ENCODE peak calls at places on chromosomes 5 and 9, in five cellular contexts. One of them, this sample, is unnamed.
A peak's percentile ranks its signal among the peaks of the same experiment; 100 is the strongest.

GRCh38 chr5:163434410-163434866 is 3.0 kb upstream of the CCNG1 start:
- DNase-seq in endothelial cell: no peak
- DNase-seq in mammary epithelial cell: peak; percentile 87
- DNase-seq in WTC11: no peak
- DNase-seq in PC-9: no peak
- DNase-seq in this sample: no peak

GRCh38 chr9:14532716-14533115 is 160.5 kb downstream of the ZDHHC21 start:
- DNase-seq in WTC11: no peak
- DNase-seq in mammary epithelial cell: peak; percentile 8
- DNase-seq in endothelial cell: no peak
- DNase-seq in PC-9: no peak
- DNase-seq in this sample: no peak

GRCh38 chr9:127928232-127929043 is 2.1 kb downstream of the PIP5KL1 start:
- DNase-seq in mammary epithelial cell: no peak
- DNase-seq in WTC11: no peak
- DNase-seq in endothelial cell: no peak
- DNase-seq in PC-9: no peak
- DNase-seq in this sample: no peak

GRCh38 chr9:122379340-122379739 is 8.5 kb downstream of the PTGS1 start:
- DNase-seq in WTC11: peak; percentile 35
- DNase-seq in endothelial cell: no peak
- DNase-seq in mammary epithelial cell: no peak
- DNase-seq in PC-9: no peak
- DNase-seq in this sample: no peak

GRCh38 chr9:105296889-105297288 is 52.4 kb downstream of the SLC44A1 start:
- DNase-seq in WTC11: no peak
- DNase-seq in mammary epithelial cell: peak; percentile 96
- DNase-seq in endothelial cell: no peak
- DNase-seq in PC-9: peak; percentile 95
- DNase-seq in this sample: no peak

GRCh38 chr9:135392511-135392910 is 87.1 kb upstream of the PPP1R26 start:
- DNase-seq in endothelial cell: no peak
- DNase-seq in PC-9: no peak
- DNase-seq in mammary epithelial cell: no peak
- DNase-seq in WTC11: no peak
- DNase-seq in this sample: no peak

GRCh38 chr5:114018178-114018577 is 343.7 kb upstream of the KCNN2 start:
- DNase-seq in endothelial cell: no peak
- DNase-seq in PC-9: no peak
- DNase-seq in mammary epithelial cell: no peak
- DNase-seq in WTC11: no peak
- DNase-seq in this sample: no peak

GRCh38 chr9:95772320-95773060 is 103.0 kb upstream of the ERCC6L2 start:
- DNase-seq in endothelial cell: peak; percentile 21
- DNase-seq in WTC11: peak; percentile 61
- DNase-seq in mammary epithelial cell: no peak
- DNase-seq in PC-9: no peak
- DNase-seq in this sample: peak; percentile 21

GRCh38 chr9:6049798-6050197 is 34.4 kb upstream of the RANBP6 start:
- DNase-seq in mammary epithelial cell: peak; percentile 48
- DNase-seq in PC-9: no peak
- DNase-seq in endothelial cell: no peak
- DNase-seq in WTC11: peak; percentile 31
- DNase-seq in this sample: no peak

GRCh38 chr5:180098526-180098925 is 27.0 kb upstream of the RNF130 start:
- DNase-seq in mammary epithelial cell: no peak
- DNase-seq in endothelial cell: no peak
- DNase-seq in PC-9: no peak
- DNase-seq in WTC11: no peak
- DNase-seq in this sample: no peak

GRCh38 chr5:176342766-176343458 is 18.7 kb downstream of the KIAA1191 start:
- DNase-seq in WTC11: no peak
- DNase-seq in PC-9: no peak
- DNase-seq in endothelial cell: no peak
- DNase-seq in mammary epithelial cell: no peak
- DNase-seq in this sample: no peak

GRCh38 chr5:180172447-180173197 is 36.4 kb downstream of the RASGEF1C start:
- DNase-seq in mammary epithelial cell: no peak
- DNase-seq in WTC11: no peak
- DNase-seq in PC-9: no peak
- DNase-seq in endothelial cell: no peak
- DNase-seq in this sample: no peak

GRCh38 chr9:91245432-91246313 is 116.0 kb downstream of the AUH start:
- DNase-seq in WTC11: no peak
- DNase-seq in endothelial cell: no peak
- DNase-seq in PC-9: no peak
- DNase-seq in mammary epithelial cell: peak; percentile 28
- DNase-seq in this sample: no peak

GRCh38 chr5:67817652-67818051 is 397.9 kb upstream of the PIK3R1 start:
- DNase-seq in mammary epithelial cell: no peak
- DNase-seq in endothelial cell: no peak
- DNase-seq in WTC11: peak; percentile 15
- DNase-seq in PC-9: no peak
- DNase-seq in this sample: no peak

GRCh38 chr9:83066771-83067170 is 3.8 kb upstream of the RASEF start:
- DNase-seq in PC-9: no peak
- DNase-seq in mammary epithelial cell: peak; percentile 82
- DNase-seq in endothelial cell: no peak
- DNase-seq in WTC11: no peak
- DNase-seq in this sample: no peak

GRCh38 chr5:127856310-127856709 is 153.1 kb downstream of the CCDC192 start:
- DNase-seq in endothelial cell: no peak
- DNase-seq in mammary epithelial cell: no peak
- DNase-seq in WTC11: no peak
- DNase-seq in PC-9: no peak
- DNase-seq in this sample: no peak

GRCh38 chr5:39176740-39177628 is 42.4 kb downstream of the FYB1 start:
- DNase-seq in endothelial cell: no peak
- DNase-seq in WTC11: no peak
- DNase-seq in mammary epithelial cell: no peak
- DNase-seq in PC-9: no peak
- DNase-seq in this sample: no peak

GRCh38 chr5:143714629-143715028 is 97.3 kb upstream of the HMHB1 start:
- DNase-seq in PC-9: peak; percentile 54
- DNase-seq in WTC11: no peak
- DNase-seq in mammary epithelial cell: no peak
- DNase-seq in endothelial cell: no peak
- DNase-seq in this sample: no peak

GRCh38 chr9:131397100-131397790 is 3.4 kb downstream of the PRRC2B start:
- DNase-seq in PC-9: peak; percentile 55
- DNase-seq in endothelial cell: no peak
- DNase-seq in WTC11: no peak
- DNase-seq in mammary epithelial cell: peak; percentile 46
- DNase-seq in this sample: no peak

GRCh38 chr5:1755321-1755949 is 44.2 kb downstream of the MRPL36 start:
- DNase-seq in endothelial cell: no peak
- DNase-seq in WTC11: no peak
- DNase-seq in mammary epithelial cell: no peak
- DNase-seq in PC-9: no peak
- DNase-seq in this sample: no peak

GRCh38 chr5:147216552-147217154 is 18.2 kb upstream of the STK32A start:
- DNase-seq in endothelial cell: no peak
- DNase-seq in PC-9: no peak
- DNase-seq in mammary epithelial cell: no peak
- DNase-seq in WTC11: peak; percentile 22
- DNase-seq in this sample: no peak

GRCh38 chr5:58183078-58183885 is 276.6 kb downstream of the PLK2 start:
- DNase-seq in endothelial cell: no peak
- DNase-seq in mammary epithelial cell: no peak
- DNase-seq in WTC11: no peak
- DNase-seq in PC-9: no peak
- DNase-seq in this sample: no peak

GRCh38 chr9:113482991-113483675 is 19.6 kb downstream of the RGS3 start:
- DNase-seq in PC-9: no peak
- DNase-seq in mammary epithelial cell: no peak
- DNase-seq in WTC11: no peak
- DNase-seq in endothelial cell: no peak
- DNase-seq in this sample: no peak

GRCh38 chr5:10030219-10030831 is 219.4 kb downstream of the ATPSCKMT start:
- DNase-seq in mammary epithelial cell: peak; percentile 30
- DNase-seq in PC-9: no peak
- DNase-seq in WTC11: peak; percentile 59
- DNase-seq in endothelial cell: peak; percentile 53
- DNase-seq in this sample: no peak

GRCh38 chr9:131727184-131727785 is 12.6 kb downstream of the RAPGEF1 start:
- DNase-seq in mammary epithelial cell: peak; percentile 84
- DNase-seq in PC-9: no peak
- DNase-seq in endothelial cell: no peak
- DNase-seq in WTC11: no peak
- DNase-seq in this sample: no peak

GRCh38 chr5:15346738-15347137 is 153.2 kb upstream of the FBXL7 start:
- DNase-seq in mammary epithelial cell: no peak
- DNase-seq in endothelial cell: no peak
- DNase-seq in WTC11: no peak
- DNase-seq in PC-9: no peak
- DNase-seq in this sample: no peak

GRCh38 chr5:167702014-167702413 is 589.4 kb upstream of the WWC1 start:
- DNase-seq in WTC11: no peak
- DNase-seq in PC-9: no peak
- DNase-seq in mammary epithelial cell: no peak
- DNase-seq in endothelial cell: no peak
- DNase-seq in this sample: no peak

GRCh38 chr9:74358944-74359343 is 138.2 kb upstream of the RORB start:
- DNase-seq in mammary epithelial cell: no peak
- DNase-seq in WTC11: no peak
- DNase-seq in PC-9: no peak
- DNase-seq in endothelial cell: no peak
- DNase-seq in this sample: no peak

GRCh38 chr5:171577042-171577441 is 157.6 kb downstream of the FGF18 start:
- DNase-seq in PC-9: no peak
- DNase-seq in endothelial cell: no peak
- DNase-seq in mammary epithelial cell: no peak
- DNase-seq in WTC11: no peak
- DNase-seq in this sample: no peak

GRCh38 chr5:171575808-171576207 is 156.4 kb downstream of the FGF18 start:
- DNase-seq in mammary epithelial cell: no peak
- DNase-seq in endothelial cell: no peak
- DNase-seq in PC-9: no peak
- DNase-seq in WTC11: no peak
- DNase-seq in this sample: no peak

GRCh38 chr5:171579162-171579561 is 159.7 kb downstream of the FGF18 start:
- DNase-seq in PC-9: no peak
- DNase-seq in WTC11: no peak
- DNase-seq in endothelial cell: no peak
- DNase-seq in mammary epithelial cell: no peak
- DNase-seq in this sample: no peak

GRCh38 chr5:171579849-171580505 is 160.5 kb downstream of the FGF18 start:
- DNase-seq in PC-9: no peak
- DNase-seq in endothelial cell: no peak
- DNase-seq in WTC11: no peak
- DNase-seq in mammary epithelial cell: no peak
- DNase-seq in this sample: no peak

GRCh38 chr5:171577940-171578856 is 158.8 kb downstream of the FGF18 start:
- DNase-seq in mammary epithelial cell: no peak
- DNase-seq in WTC11: no peak
- DNase-seq in endothelial cell: no peak
- DNase-seq in PC-9: no peak
- DNase-seq in this sample: peak; percentile 14
- TF ChIP-seq CTCF in mammary epithelial cell: no peak
- TF ChIP-seq CTCF in WTC11: no peak
- TF ChIP-seq CTCF in endothelial cell: no peak
- TF ChIP-seq CTCF in PC-9: no peak
- TF ChIP-seq CTCF in this sample: no peak

GRCh38 chr5:42228279-42228678 is 195.0 kb upstream of the GHR start:
- DNase-seq in WTC11: no peak
- DNase-seq in endothelial cell: no peak
- DNase-seq in PC-9: no peak
- DNase-seq in mammary epithelial cell: no peak
- DNase-seq in this sample: no peak
- TF ChIP-seq CTCF in WTC11: no peak
- TF ChIP-seq CTCF in endothelial cell: no peak
- TF ChIP-seq CTCF in PC-9: no peak
- TF ChIP-seq CTCF in mammary epithelial cell: peak; percentile 15
- TF ChIP-seq CTCF in this sample: no peak

GRCh38 chr5:172450861-172451695 is 3.2 kb downstream of the SH3PXD2B start:
- DNase-seq in WTC11: peak; percentile 71
- DNase-seq in mammary epithelial cell: no peak
- DNase-seq in PC-9: no peak
- DNase-seq in endothelial cell: peak; percentile 54
- DNase-seq in this sample: peak; percentile 51
- TF ChIP-seq CTCF in WTC11: peak; percentile 82
- TF ChIP-seq CTCF in mammary epithelial cell: peak; percentile 65
- TF ChIP-seq CTCF in PC-9: peak; percentile 82
- TF ChIP-seq CTCF in endothelial cell: peak; percentile 60
- TF ChIP-seq CTCF in this sample: peak; percentile 68

GRCh38 chr9:108850293-108850897 is 5.4 kb downstream of the ACTL7B start:
- DNase-seq in endothelial cell: no peak
- DNase-seq in PC-9: no peak
- DNase-seq in WTC11: no peak
- DNase-seq in mammary epithelial cell: peak; percentile 37
- DNase-seq in this sample: no peak
- TF ChIP-seq CTCF in endothelial cell: no peak
- TF ChIP-seq CTCF in PC-9: peak; percentile 48
- TF ChIP-seq CTCF in WTC11: no peak
- TF ChIP-seq CTCF in mammary epithelial cell: peak; percentile 76
- TF ChIP-seq CTCF in this sample: no peak

DNA sequence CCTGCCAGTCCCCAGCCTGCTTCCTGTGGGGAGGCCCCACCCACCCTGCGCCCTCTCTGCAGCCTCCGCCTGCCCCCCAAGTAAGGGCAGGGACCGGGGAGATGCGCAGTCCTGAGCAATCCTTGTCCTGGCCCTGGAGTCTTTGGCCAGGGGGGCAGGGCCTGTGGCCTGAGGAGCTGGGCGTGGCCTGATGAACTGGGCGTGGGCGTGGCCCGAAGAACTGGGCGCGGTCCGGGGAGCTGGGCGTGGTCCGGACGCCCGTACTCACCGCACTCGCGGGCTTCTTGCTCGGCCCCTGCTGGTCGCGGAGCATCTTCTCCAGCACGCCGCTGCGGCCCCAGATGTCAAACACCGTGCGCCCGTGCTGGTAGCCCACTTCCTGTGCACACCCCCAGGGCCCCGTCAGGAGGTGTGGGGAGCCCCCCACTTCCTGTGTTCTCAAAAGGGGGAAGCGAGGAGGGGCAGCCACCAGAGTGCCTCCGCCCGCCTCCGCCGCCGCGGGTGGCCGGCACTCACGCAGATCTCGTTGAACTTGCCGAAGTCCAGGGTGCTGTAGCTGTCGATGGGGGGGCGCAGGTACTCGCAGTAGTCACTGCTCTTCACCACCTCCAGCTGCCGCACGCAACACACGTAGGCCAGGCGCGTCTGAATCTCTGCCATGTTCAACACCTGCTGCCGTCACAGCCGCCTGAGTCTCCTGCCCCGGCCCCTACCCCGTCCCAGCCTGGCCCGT is 2.7 kb upstream of the NSMF start:
- DNase-seq in PC-9: no peak
- DNase-seq in WTC11: peak; percentile 90
- DNase-seq in endothelial cell: no peak
- DNase-seq in mammary epithelial cell: no peak
- DNase-seq in this sample: peak; percentile 71
- TF ChIP-seq CTCF in PC-9: no peak
- TF ChIP-seq CTCF in WTC11: no peak
- TF ChIP-seq CTCF in endothelial cell: no peak
- TF ChIP-seq CTCF in mammary epithelial cell: no peak
- TF ChIP-seq CTCF in this sample: peak; percentile 28